ENCODE peak calls at places on chromosomes 1 and 21, in six cellular contexts. Q, L, D, C, U and K are unnamed samples.

GRCh38 chr1:96979287-96979686 is 257.7 kb downstream of the PTBP2 start:
- DNase-seq in Q (peak; percentile 87), L (no peak), D (no peak), C (no peak), U (no peak), K (no peak)

GRCh38 chr21:14877581-14878228 is 187.1 kb downstream of the NRIP1 start:
- DNase-seq in Q (no peak), L (no peak), D (peak; percentile 55), C (no peak), U (no peak), K (no peak)

GRCh38 chr1:8938232-8939117 is 7.2 kb upstream of the CA6 start:
- DNase-seq in Q (peak; percentile 14), L (no peak), D (no peak), C (no peak), U (no peak), K (no peak)

GRCh38 chr1:156707486-156708244 is 2.3 kb upstream of the CRABP2 start:
- DNase-seq in Q (no peak), L (no peak), D (no peak), C (no peak), U (peak; percentile 70), K (no peak)

GRCh38 chr1:230186003-230186863 is 119.2 kb downstream of the GALNT2 start:
- DNase-seq in Q (peak; percentile 87), L (no peak), D (peak; percentile 90), C (peak; percentile 33), U (peak; percentile 60), K (no peak)

GRCh38 chr1:19645544-19646252 is 1.6 kb downstream of the NBL1 start:
- DNase-seq in Q (no peak), L (no peak), D (no peak), C (no peak), U (peak; percentile 34), K (no peak)

GRCh38 chr1:5595531-5596170 is 396.6 kb downstream of the NPHP4 start:
- DNase-seq in Q (no peak), L (no peak), D (no peak), C (no peak), U (no peak), K (no peak)

GRCh38 chr1:94820918-94821317 is 761 bp downstream of the SLC44A3 start:
- DNase-seq in Q (no peak), L (no peak), D (no peak), C (no peak), U (no peak), K (no peak)

GRCh38 chr1:213034713-213035112 is 16.3 kb upstream of the RPS6KC1 start:
- DNase-seq in Q (no peak), L (no peak), D (no peak), C (no peak), U (no peak), K (no peak)

GRCh38 chr1:40185951-40186864 is 25.0 kb downstream of the RLF start:
- DNase-seq in Q (no peak), L (no peak), D (peak; percentile 93), C (peak; percentile 73), U (no peak), K (no peak)

GRCh38 chr1:224784606-224785328 is 144.7 kb upstream of the DNAH14 start:
- DNase-seq in Q (no peak), L (no peak), D (peak; percentile 74), C (no peak), U (no peak), K (no peak)

GRCh38 chr1:165910764-165911421 is 83.5 kb downstream of the UCK2 start:
- DNase-seq in Q (no peak), L (no peak), D (no peak), C (no peak), U (no peak), K (no peak)

GRCh38 chr1:33974147-33974546 is 110.3 kb downstream of the HMGB4 start:
- DNase-seq in Q (no peak), L (no peak), D (no peak), C (no peak), U (no peak), K (no peak)

GRCh38 chr21:44926364-44927101 is 5.8 kb upstream of the ITGB2 start:
- DNase-seq in Q (no peak), L (peak; percentile 58), D (peak; percentile 37), C (peak; percentile 48), U (no peak), K (no peak)